ENCODE peak calls at places on chromosomes 16 and 17, in seven cellular contexts. One of them, this sample, is unnamed. For H3K27me3 and H3K4me1, the result is how much of the 10 kb centered on the place peaks cover.

GRCh38 chr16:48358419-48358818 is 26.8 kb downstream of the SIAH1 start:
- DNase-seq in body of pancreas: no peak
- DNase-seq in gastrocnemius medialis: no peak
- DNase-seq in left ventricle myocardium inferior: no peak
- DNase-seq in heart right ventricle: no peak
- DNase-seq in cardiac muscle cell: no peak
- DNase-seq in HCT116: no peak
- DNase-seq in this sample: no peak

GRCh38 chr16:2189252-2189893 is 7.0 kb downstream of the CASKIN1 start:
- DNase-seq in left ventricle myocardium inferior: no peak
- DNase-seq in heart right ventricle: no peak
- DNase-seq in cardiac muscle cell: no peak
- DNase-seq in HCT116: no peak
- DNase-seq in body of pancreas: no peak
- DNase-seq in gastrocnemius medialis: no peak
- DNase-seq in this sample: no peak

GRCh38 chr17:83189673-83190385 is 110.4 kb downstream of the METRNL start:
- DNase-seq in body of pancreas: peak
- DNase-seq in HCT116: no peak
- DNase-seq in left ventricle myocardium inferior: peak
- DNase-seq in gastrocnemius medialis: peak
- DNase-seq in cardiac muscle cell: no peak
- DNase-seq in heart right ventricle: no peak
- DNase-seq in this sample: peak

GRCh38 chr16:54402873-54403272 is 116.3 kb upstream of the IRX3 start:
- DNase-seq in body of pancreas: no peak
- DNase-seq in HCT116: no peak
- DNase-seq in gastrocnemius medialis: no peak
- DNase-seq in left ventricle myocardium inferior: no peak
- DNase-seq in cardiac muscle cell: no peak
- DNase-seq in heart right ventricle: no peak
- DNase-seq in this sample: no peak

GRCh38 chr17:65712383-65713267 is 151.2 kb upstream of the AXIN2 start:
- DNase-seq in heart right ventricle: no peak
- DNase-seq in gastrocnemius medialis: no peak
- DNase-seq in body of pancreas: no peak
- DNase-seq in HCT116: no peak
- DNase-seq in left ventricle myocardium inferior: no peak
- DNase-seq in cardiac muscle cell: no peak
- DNase-seq in this sample: no peak

GRCh38 chr17:49031965-49032928 is 35.1 kb downstream of the IGF2BP1 start:
- DNase-seq in body of pancreas: peak
- DNase-seq in left ventricle myocardium inferior: no peak
- DNase-seq in gastrocnemius medialis: no peak
- DNase-seq in heart right ventricle: peak
- DNase-seq in cardiac muscle cell: peak
- DNase-seq in HCT116: peak
- DNase-seq in this sample: no peak

GRCh38 chr16:16022683-16023064 is 73.3 kb downstream of the ABCC1 start:
- DNase-seq in HCT116: no peak
- DNase-seq in gastrocnemius medialis: no peak
- DNase-seq in left ventricle myocardium inferior: no peak
- DNase-seq in heart right ventricle: no peak
- DNase-seq in cardiac muscle cell: no peak
- DNase-seq in body of pancreas: no peak
- DNase-seq in this sample: no peak

GRCh38 chr17:82497483-82498405 is 21.8 kb upstream of the FOXK2 start:
- DNase-seq in left ventricle myocardium inferior: no peak
- DNase-seq in gastrocnemius medialis: peak
- DNase-seq in cardiac muscle cell: peak
- DNase-seq in body of pancreas: peak
- DNase-seq in heart right ventricle: no peak
- DNase-seq in HCT116: no peak
- DNase-seq in this sample: no peak

GRCh38 chr17:54903375-54903774 is 2.7 kb downstream of the TOM1L1 start:
- DNase-seq in gastrocnemius medialis: no peak
- DNase-seq in heart right ventricle: peak
- DNase-seq in body of pancreas: peak
- DNase-seq in HCT116: no peak
- DNase-seq in cardiac muscle cell: peak
- DNase-seq in left ventricle myocardium inferior: peak
- DNase-seq in this sample: no peak

GRCh38 chr17:83176956-83177583 is 97.7 kb downstream of the METRNL start:
- DNase-seq in body of pancreas: no peak
- DNase-seq in HCT116: no peak
- DNase-seq in cardiac muscle cell: no peak
- DNase-seq in left ventricle myocardium inferior: no peak
- DNase-seq in gastrocnemius medialis: no peak
- DNase-seq in heart right ventricle: no peak
- DNase-seq in this sample: peak

GRCh38 chr17:65833214-65833613 is 271.8 kb upstream of the AXIN2 start:
- DNase-seq in body of pancreas: no peak
- DNase-seq in cardiac muscle cell: no peak
- DNase-seq in HCT116: no peak
- DNase-seq in left ventricle myocardium inferior: no peak
- DNase-seq in heart right ventricle: no peak
- DNase-seq in gastrocnemius medialis: no peak
- DNase-seq in this sample: no peak

GRCh38 chr16:8113843-8114242 is 476.5 kb downstream of the TMEM114 start:
- DNase-seq in heart right ventricle: peak
- DNase-seq in HCT116: no peak
- DNase-seq in body of pancreas: no peak
- DNase-seq in gastrocnemius medialis: no peak
- DNase-seq in left ventricle myocardium inferior: no peak
- DNase-seq in cardiac muscle cell: no peak
- DNase-seq in this sample: no peak

GRCh38 chr17:57925361-57925990 is 29.7 kb downstream of the CUEDC1 start:
- DNase-seq in heart right ventricle: no peak
- DNase-seq in HCT116: no peak
- DNase-seq in cardiac muscle cell: no peak
- DNase-seq in body of pancreas: no peak
- DNase-seq in gastrocnemius medialis: no peak
- DNase-seq in left ventricle myocardium inferior: no peak
- DNase-seq in this sample: no peak

GRCh38 chr17:42585353-42585752 is 7.8 kb upstream of the PSMC3IP start:
- DNase-seq in HCT116: no peak
- DNase-seq in left ventricle myocardium inferior: no peak
- DNase-seq in body of pancreas: no peak
- DNase-seq in gastrocnemius medialis: no peak
- DNase-seq in cardiac muscle cell: peak
- DNase-seq in heart right ventricle: no peak
- DNase-seq in this sample: no peak

GRCh38 chr16:56422896-56423441 is 2.4 kb downstream of the AMFR start:
- DNase-seq in left ventricle myocardium inferior: no peak
- DNase-seq in body of pancreas: no peak
- DNase-seq in heart right ventricle: no peak
- DNase-seq in HCT116: no peak
- DNase-seq in cardiac muscle cell: no peak
- DNase-seq in gastrocnemius medialis: no peak
- DNase-seq in this sample: no peak

GRCh38 chr16:47037396-47037745 is 63.9 kb upstream of the DNAJA2 start:
- DNase-seq in gastrocnemius medialis: no peak
- DNase-seq in HCT116: no peak
- DNase-seq in cardiac muscle cell: peak
- DNase-seq in left ventricle myocardium inferior: peak
- DNase-seq in heart right ventricle: peak
- DNase-seq in body of pancreas: no peak
- DNase-seq in this sample: no peak

DNA sequence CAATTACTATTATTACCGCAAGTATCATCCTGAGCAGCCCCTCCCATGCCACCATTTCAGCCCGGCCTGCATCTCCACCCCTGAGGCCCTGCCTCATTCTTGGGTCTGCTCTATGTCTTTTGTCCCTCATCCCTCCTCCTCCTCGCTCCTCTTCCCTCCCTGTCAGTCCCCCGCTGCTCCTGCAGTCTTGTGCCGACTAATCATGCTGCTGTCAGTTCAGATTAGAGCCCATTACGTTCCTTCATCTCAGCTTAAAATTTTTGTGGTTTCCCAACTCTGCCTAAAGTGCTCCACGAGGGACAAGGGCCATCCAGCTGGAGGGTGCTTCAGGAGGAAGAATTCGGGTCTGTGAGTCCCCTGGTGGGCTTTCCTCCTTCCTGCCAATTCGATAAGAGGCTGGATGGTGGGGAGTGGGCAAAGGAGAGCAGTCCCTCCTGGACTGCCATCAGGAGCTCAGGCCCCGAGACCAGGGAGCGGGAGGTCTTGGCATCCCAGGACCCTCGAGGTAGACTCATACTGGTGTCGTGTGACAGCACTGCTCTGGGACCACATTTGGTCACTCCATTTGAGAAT is 32.9 kb upstream of the GOSR2 start:
- DNase-seq in heart right ventricle: no peak
- DNase-seq in body of pancreas: no peak
- DNase-seq in gastrocnemius medialis: no peak
- DNase-seq in left ventricle myocardium inferior: no peak
- DNase-seq in cardiac muscle cell: no peak
- DNase-seq in HCT116: no peak
- DNase-seq in this sample: no peak
- H3K27me3 ChIP-seq in heart right ventricle: half or more
- H3K27me3 ChIP-seq in body of pancreas: under half
- H3K27me3 ChIP-seq in gastrocnemius medialis: under half
- H3K27me3 ChIP-seq in left ventricle myocardium inferior: half or more
- H3K27me3 ChIP-seq in cardiac muscle cell: under half
- H3K27me3 ChIP-seq in HCT116: under half
- H3K27me3 ChIP-seq in this sample: under half

GRCh38 chr16:29737713-29738112 is 8.1 kb downstream of the C16orf54 start:
- DNase-seq in heart right ventricle: no peak
- DNase-seq in body of pancreas: peak
- DNase-seq in HCT116: no peak
- DNase-seq in cardiac muscle cell: no peak
- DNase-seq in gastrocnemius medialis: no peak
- DNase-seq in left ventricle myocardium inferior: no peak
- DNase-seq in this sample: no peak
- H3K4me1 ChIP-seq in heart right ventricle: under half
- H3K4me1 ChIP-seq in body of pancreas: under half
- H3K4me1 ChIP-seq in HCT116: under half
- H3K4me1 ChIP-seq in cardiac muscle cell: under half
- H3K4me1 ChIP-seq in gastrocnemius medialis: under half
- H3K4me1 ChIP-seq in left ventricle myocardium inferior: under half
- H3K4me1 ChIP-seq in this sample: under half

GRCh38 chr17:1220346-1220745 is 40.6 kb upstream of the ABR start:
- DNase-seq in HCT116: no peak
- DNase-seq in body of pancreas: no peak
- DNase-seq in left ventricle myocardium inferior: no peak
- DNase-seq in gastrocnemius medialis: no peak
- DNase-seq in cardiac muscle cell: no peak
- DNase-seq in heart right ventricle: no peak
- DNase-seq in this sample: no peak

GRCh38 chr17:1217030-1217429 is 37.2 kb upstream of the ABR start:
- DNase-seq in body of pancreas: no peak
- DNase-seq in left ventricle myocardium inferior: no peak
- DNase-seq in cardiac muscle cell: no peak
- DNase-seq in HCT116: no peak
- DNase-seq in heart right ventricle: no peak
- DNase-seq in gastrocnemius medialis: no peak
- DNase-seq in this sample: no peak

GRCh38 chr17:1211287-1211686 is 31.5 kb upstream of the ABR start:
- DNase-seq in heart right ventricle: no peak
- DNase-seq in gastrocnemius medialis: no peak
- DNase-seq in body of pancreas: no peak
- DNase-seq in cardiac muscle cell: no peak
- DNase-seq in HCT116: no peak
- DNase-seq in left ventricle myocardium inferior: no peak
- DNase-seq in this sample: no peak

GRCh38 chr17:1221209-1221608 is 41.4 kb upstream of the ABR start:
- DNase-seq in left ventricle myocardium inferior: no peak
- DNase-seq in heart right ventricle: no peak
- DNase-seq in body of pancreas: no peak
- DNase-seq in HCT116: no peak
- DNase-seq in cardiac muscle cell: no peak
- DNase-seq in gastrocnemius medialis: no peak
- DNase-seq in this sample: no peak

DNA sequence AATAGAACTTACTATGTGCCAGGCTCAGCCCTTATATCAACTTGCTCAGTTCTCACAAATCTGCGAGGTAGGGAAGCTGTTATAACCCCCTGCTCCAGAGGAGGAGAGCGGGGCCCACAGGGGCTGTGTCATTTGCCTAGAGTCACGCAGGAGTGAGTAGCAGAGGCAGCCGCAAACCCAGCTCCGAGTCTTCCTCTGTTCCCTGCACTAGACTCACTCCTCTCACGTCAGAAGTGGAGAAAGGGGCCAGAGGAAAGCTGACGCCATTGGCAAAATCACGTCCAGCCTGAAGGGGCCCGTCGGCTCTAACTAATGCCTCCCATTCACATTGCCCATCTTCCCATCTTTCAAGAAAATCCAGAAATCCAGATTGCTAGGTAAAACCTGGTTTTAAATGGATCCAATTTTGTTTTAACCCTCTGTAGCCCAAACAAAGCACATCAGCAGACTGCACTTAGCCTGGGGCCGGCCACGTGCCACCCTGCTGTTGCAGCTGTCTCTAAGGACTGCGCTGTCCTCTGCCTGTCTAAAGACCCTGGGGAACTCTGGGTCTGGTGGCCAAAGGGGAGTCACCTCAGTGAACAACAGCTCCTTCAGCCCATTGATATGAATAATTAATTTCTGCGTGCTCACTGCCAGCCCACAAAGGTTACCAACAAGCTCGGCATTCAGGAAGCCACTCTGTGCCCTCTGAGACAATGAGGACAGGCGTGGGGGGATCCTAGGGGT is 36.6 kb upstream of the ABR start:
- DNase-seq in left ventricle myocardium inferior: no peak
- DNase-seq in body of pancreas: no peak
- DNase-seq in cardiac muscle cell: no peak
- DNase-seq in heart right ventricle: no peak
- DNase-seq in gastrocnemius medialis: no peak
- DNase-seq in HCT116: no peak
- DNase-seq in this sample: no peak
- H3K27me3 ChIP-seq in left ventricle myocardium inferior: half or more
- H3K27me3 ChIP-seq in body of pancreas: under half
- H3K27me3 ChIP-seq in cardiac muscle cell: under half
- H3K27me3 ChIP-seq in heart right ventricle: under half
- H3K27me3 ChIP-seq in gastrocnemius medialis: under half
- H3K27me3 ChIP-seq in HCT116: under half
- H3K27me3 ChIP-seq in this sample: under half

GRCh38 chr16:22075043-22075757 is 17.1 kb upstream of the VWA3A start:
- DNase-seq in gastrocnemius medialis: no peak
- DNase-seq in heart right ventricle: no peak
- DNase-seq in HCT116: no peak
- DNase-seq in cardiac muscle cell: no peak
- DNase-seq in left ventricle myocardium inferior: no peak
- DNase-seq in body of pancreas: no peak
- DNase-seq in this sample: no peak

GRCh38 chr16:22075776-22076175 is 16.6 kb upstream of the VWA3A start:
- DNase-seq in left ventricle myocardium inferior: no peak
- DNase-seq in HCT116: no peak
- DNase-seq in heart right ventricle: no peak
- DNase-seq in cardiac muscle cell: no peak
- DNase-seq in gastrocnemius medialis: no peak
- DNase-seq in body of pancreas: no peak
- DNase-seq in this sample: no peak

GRCh38 chr16:22070361-22071351 is 21.7 kb upstream of the VWA3A start:
- DNase-seq in cardiac muscle cell: peak
- DNase-seq in heart right ventricle: no peak
- DNase-seq in HCT116: no peak
- DNase-seq in body of pancreas: peak
- DNase-seq in left ventricle myocardium inferior: peak
- DNase-seq in gastrocnemius medialis: no peak
- DNase-seq in this sample: no peak

GRCh38 chr16:22073350-22073749 is 19.0 kb upstream of the VWA3A start:
- DNase-seq in cardiac muscle cell: peak
- DNase-seq in heart right ventricle: no peak
- DNase-seq in gastrocnemius medialis: no peak
- DNase-seq in body of pancreas: no peak
- DNase-seq in left ventricle myocardium inferior: no peak
- DNase-seq in HCT116: no peak
- DNase-seq in this sample: no peak

GRCh38 chr16:22071352-22071923 is 20.9 kb upstream of the VWA3A start:
- DNase-seq in body of pancreas: no peak
- DNase-seq in left ventricle myocardium inferior: no peak
- DNase-seq in HCT116: no peak
- DNase-seq in heart right ventricle: no peak
- DNase-seq in cardiac muscle cell: peak
- DNase-seq in gastrocnemius medialis: no peak
- DNase-seq in this sample: no peak
- H3K4me1 ChIP-seq in body of pancreas: under half
- H3K4me1 ChIP-seq in left ventricle myocardium inferior: under half
- H3K4me1 ChIP-seq in HCT116: under half
- H3K4me1 ChIP-seq in heart right ventricle: under half
- H3K4me1 ChIP-seq in cardiac muscle cell: under half
- H3K4me1 ChIP-seq in gastrocnemius medialis: under half
- H3K4me1 ChIP-seq in this sample: under half

This sample was measured in right atrium auricular region.